ENCODE peak calls at places on chromosomes 6 and 20, in ten cellular contexts. One of them, this sample, is unnamed.

GRCh38 chr6:90000864-90001731 is 106.8 kb downstream of the GJA10 start:
- DNase-seq in activated CD4-positive, CD25-positive, alpha-beta regulatory T cell: no peak
- DNase-seq in caudate nucleus: no peak
- DNase-seq in AML-193: no peak
- DNase-seq in globus pallidus: no peak
- DNase-seq in endothelial cell of umbilical vein: peak; percentile 6
- DNase-seq in hepatocyte: no peak
- DNase-seq in COR-L47: no peak
- DNase-seq in Jurkat, Clone E6-1: no peak
- DNase-seq in renal cortical epithelial cell: peak; percentile 59
- DNase-seq in this sample: no peak

GRCh38 chr20:33824852-33825251 is 13.7 kb downstream of the CHMP4B start:
- DNase-seq in endothelial cell of umbilical vein: no peak
- DNase-seq in hepatocyte: no peak
- DNase-seq in COR-L47: no peak
- DNase-seq in activated CD4-positive, CD25-positive, alpha-beta regulatory T cell: no peak
- DNase-seq in renal cortical epithelial cell: no peak
- DNase-seq in Jurkat, Clone E6-1: no peak
- DNase-seq in globus pallidus: no peak
- DNase-seq in caudate nucleus: no peak
- DNase-seq in AML-193: no peak
- DNase-seq in this sample: no peak

GRCh38 chr6:119978274-119978889 is 628.8 kb upstream of the MAN1A1 start:
- DNase-seq in COR-L47: no peak
- DNase-seq in renal cortical epithelial cell: peak; percentile 28
- DNase-seq in hepatocyte: peak; percentile 38
- DNase-seq in globus pallidus: no peak
- DNase-seq in Jurkat, Clone E6-1: peak; percentile 4
- DNase-seq in caudate nucleus: no peak
- DNase-seq in AML-193: peak; percentile 31
- DNase-seq in activated CD4-positive, CD25-positive, alpha-beta regulatory T cell: no peak
- DNase-seq in endothelial cell of umbilical vein: no peak
- DNase-seq in this sample: peak; percentile 15

GRCh38 chr20:1327241-1327653 is 1.7 kb downstream of the SDCBP2 start:
- DNase-seq in Jurkat, Clone E6-1: no peak
- DNase-seq in hepatocyte: peak; percentile 46
- DNase-seq in caudate nucleus: no peak
- DNase-seq in renal cortical epithelial cell: peak; percentile 52
- DNase-seq in COR-L47: no peak
- DNase-seq in globus pallidus: no peak
- DNase-seq in AML-193: no peak
- DNase-seq in endothelial cell of umbilical vein: peak; percentile 32
- DNase-seq in activated CD4-positive, CD25-positive, alpha-beta regulatory T cell: no peak
- DNase-seq in this sample: no peak

GRCh38 chr20:17613328-17614175 is 43.7 kb downstream of the DSTN start:
- DNase-seq in globus pallidus: no peak
- DNase-seq in renal cortical epithelial cell: no peak
- DNase-seq in hepatocyte: peak; percentile 18
- DNase-seq in Jurkat, Clone E6-1: no peak
- DNase-seq in AML-193: no peak
- DNase-seq in activated CD4-positive, CD25-positive, alpha-beta regulatory T cell: no peak
- DNase-seq in COR-L47: no peak
- DNase-seq in endothelial cell of umbilical vein: no peak
- DNase-seq in caudate nucleus: no peak
- DNase-seq in this sample: no peak

GRCh38 chr6:111759836-111760785 is 113.1 kb downstream of the FYN start:
- DNase-seq in caudate nucleus: no peak
- DNase-seq in globus pallidus: no peak
- DNase-seq in activated CD4-positive, CD25-positive, alpha-beta regulatory T cell: no peak
- DNase-seq in renal cortical epithelial cell: no peak
- DNase-seq in Jurkat, Clone E6-1: peak; percentile 53
- DNase-seq in AML-193: no peak
- DNase-seq in COR-L47: no peak
- DNase-seq in endothelial cell of umbilical vein: no peak
- DNase-seq in hepatocyte: peak; percentile 18
- DNase-seq in this sample: no peak

GRCh38 chr6:75480425-75480824 is 13.2 kb downstream of the FILIP1 start:
- DNase-seq in COR-L47: no peak
- DNase-seq in globus pallidus: no peak
- DNase-seq in Jurkat, Clone E6-1: no peak
- DNase-seq in renal cortical epithelial cell: no peak
- DNase-seq in activated CD4-positive, CD25-positive, alpha-beta regulatory T cell: no peak
- DNase-seq in endothelial cell of umbilical vein: no peak
- DNase-seq in hepatocyte: no peak
- DNase-seq in AML-193: no peak
- DNase-seq in caudate nucleus: no peak
- DNase-seq in this sample: no peak

GRCh38 chr20:57999465-58000111 is 228.9 kb downstream of the ANKRD60 start:
- DNase-seq in Jurkat, Clone E6-1: peak; percentile 82
- DNase-seq in renal cortical epithelial cell: no peak
- DNase-seq in hepatocyte: no peak
- DNase-seq in activated CD4-positive, CD25-positive, alpha-beta regulatory T cell: no peak
- DNase-seq in globus pallidus: no peak
- DNase-seq in COR-L47: peak; percentile 87
- DNase-seq in AML-193: no peak
- DNase-seq in caudate nucleus: no peak
- DNase-seq in endothelial cell of umbilical vein: peak; percentile 78
- DNase-seq in this sample: no peak

GRCh38 chr6:82442320-82442719 is 78.7 kb downstream of the TPBG start:
- DNase-seq in globus pallidus: no peak
- DNase-seq in activated CD4-positive, CD25-positive, alpha-beta regulatory T cell: no peak
- DNase-seq in caudate nucleus: no peak
- DNase-seq in endothelial cell of umbilical vein: no peak
- DNase-seq in AML-193: no peak
- DNase-seq in hepatocyte: no peak
- DNase-seq in COR-L47: no peak
- DNase-seq in renal cortical epithelial cell: no peak
- DNase-seq in Jurkat, Clone E6-1: no peak
- DNase-seq in this sample: no peak

This sample was measured in HepG2.